ENCODE peak calls at places on chromosome 21, in six cellular contexts. W, M, K, H, R and S are unnamed samples.

GRCh38 chr21:14617836-14618235 is 71.7 kb upstream of the SAMSN1 start:
- DNase-seq in W (no peak), M (no peak), K (no peak), H (no peak), R (no peak), S (no peak)

GRCh38 chr21:35882791-35883240 is 177.5 kb downstream of the SETD4 start:
- DNase-seq in W (no peak), M (no peak), K (peak; percentile 48), H (no peak), R (no peak), S (no peak)

GRCh38 chr21:34885636-34886553 is 163.2 kb downstream of the RUNX1 start:
- DNase-seq in W (peak; percentile 38), M (no peak), K (peak; percentile 55), H (peak; percentile 55), R (no peak), S (peak; percentile 14)

GRCh38 chr21:42575111-42575510 is 61.5 kb downstream of the SLC37A1 start:
- DNase-seq in W (no peak), M (no peak), K (no peak), H (no peak), R (no peak), S (no peak)

GRCh38 chr21:31235671-31236450 is 108.2 kb downstream of the TIAM1 start:
- DNase-seq in W (no peak), M (no peak), K (no peak), H (no peak), R (no peak), S (no peak)

GRCh38 chr21:35019631-35020032 is 29.5 kb downstream of the RUNX1 start:
- DNase-seq in W (no peak), M (no peak), K (peak; percentile 94), H (no peak), R (no peak), S (no peak)

GRCh38 chr21:14979264-14979663 is 85.5 kb downstream of the NRIP1 start:
- DNase-seq in W (no peak), M (no peak), K (peak; percentile 28), H (no peak), R (no peak), S (no peak)

GRCh38 chr21:35020446-35020845 is 28.7 kb downstream of the RUNX1 start:
- DNase-seq in W (no peak), M (no peak), K (no peak), H (no peak), R (no peak), S (no peak)

GRCh38 chr21:32336711-32337110 is 38.1 kb downstream of the MRAP start:
- DNase-seq in W (no peak), M (no peak), K (no peak), H (no peak), R (no peak), S (no peak)

GRCh38 chr21:32516729-32517649 is 68.3 kb downstream of the TCP10L start:
- DNase-seq in W (peak; percentile 33), M (no peak), K (no peak), H (no peak), R (no peak), S (no peak)

GRCh38 chr21:41481191-41481590 is 26.8 kb downstream of the TMPRSS2 start:
- DNase-seq in W (no peak), M (no peak), K (no peak), H (no peak), R (no peak), S (no peak)

GRCh38 chr21:35005825-35006224 is 43.3 kb downstream of the RUNX1 start:
- DNase-seq in W (no peak), M (no peak), K (no peak), H (no peak), R (no peak), S (no peak)

GRCh38 chr21:46205766-46206162 is 21.5 kb upstream of the SPATC1L start:
- DNase-seq in W (no peak), M (no peak), K (no peak), H (no peak), R (no peak), S (no peak)

GRCh38 chr21:41506526-41507520 is 1.1 kb downstream of the TMPRSS2 start:
- DNase-seq in W (no peak), M (no peak), K (no peak), H (peak; percentile 77), R (no peak), S (no peak)

GRCh38 chr21:29382029-29382654 is 83.4 kb downstream of the BACH1 start:
- DNase-seq in W (no peak), M (no peak), K (peak; percentile 10), H (no peak), R (no peak), S (no peak)

GRCh38 chr21:14119038-14119437 is 91.7 kb downstream of the LIPI start:
- DNase-seq in W (peak; percentile 40), M (no peak), K (no peak), H (no peak), R (no peak), S (no peak)

GRCh38 chr21:42414066-42414465 is 10.4 kb downstream of the UBASH3A start:
- DNase-seq in W (no peak), M (no peak), K (no peak), H (no peak), R (no peak), S (no peak)

GRCh38 chr21:35079181-35079580 is 30.1 kb upstream of the RUNX1 start:
- DNase-seq in W (no peak), M (no peak), K (no peak), H (no peak), R (no peak), S (no peak)

GRCh38 chr21:46509760-46510159 is 51.1 kb downstream of the DIP2A start:
- DNase-seq in W (no peak), M (no peak), K (peak; percentile 87), H (no peak), R (no peak), S (no peak)

GRCh38 chr21:19557046-19557445 is 1153.5 kb upstream of the TMPRSS15 start:
- DNase-seq in W (no peak), M (no peak), K (no peak), H (no peak), R (no peak), S (no peak)

GRCh38 chr21:30718239-30718909 is at the start of gene KRTAP21-3:
- DNase-seq in W (no peak), M (no peak), K (no peak), H (no peak), R (no peak), S (no peak)

GRCh38 chr21:24594082-24594481 is 1013.2 kb downstream of the MRPL39 start:
- DNase-seq in W (peak; percentile 3), M (no peak), K (no peak), H (no peak), R (no peak), S (no peak)

GRCh38 chr21:33940164-33940563 is 24.6 kb upstream of the ATP5PO start:
- DNase-seq in W (no peak), M (no peak), K (no peak), H (peak; percentile 3), R (no peak), S (no peak)

GRCh38 chr21:32532636-32533035 is 52.7 kb downstream of the TCP10L start:
- DNase-seq in W (no peak), M (no peak), K (no peak), H (no peak), R (no peak), S (no peak)

GRCh38 chr21:42258150-42258884 is 39.4 kb downstream of the ABCG1 start:
- DNase-seq in W (peak; percentile 72), M (no peak), K (peak; percentile 34), H (peak; percentile 92), R (peak; percentile 83), S (peak; percentile 70)

GRCh38 chr21:45997205-45997494 is 15.6 kb downstream of the COL6A1 start:
- DNase-seq in W (no peak), M (no peak), K (no peak), H (no peak), R (no peak), S (no peak)

GRCh38 chr21:36200089-36200561 is 43.5 kb downstream of the DOP1B start:
- DNase-seq in W (no peak), M (no peak), K (no peak), H (no peak), R (no peak), S (peak; percentile 60)

GRCh38 chr21:29125199-29125598 is 5.2 kb upstream of the MAP3K7CL start:
- DNase-seq in W (no peak), M (peak; percentile 71), K (no peak), H (no peak), R (no peak), S (no peak)

GRCh38 chr21:46066843-46067331 is 31.0 kb upstream of the COL6A2 start:
- DNase-seq in W (no peak), M (no peak), K (no peak), H (no peak), R (no peak), S (no peak)

GRCh38 chr21:27802816-27803475 is 836.1 kb upstream of the ADAMTS5 start:
- DNase-seq in W (peak; percentile 32), M (no peak), K (no peak), H (peak; percentile 66), R (peak; percentile 27), S (peak; percentile 59)

GRCh38 chr21:35045539-35046222 is 3.4 kb downstream of the RUNX1 start:
- DNase-seq in W (no peak), M (no peak), K (no peak), H (no peak), R (no peak), S (no peak)

GRCh38 chr21:24658016-24658415 is 949.3 kb downstream of the MRPL39 start:
- DNase-seq in W (no peak), M (no peak), K (no peak), H (no peak), R (no peak), S (no peak)

GRCh38 chr21:41763398-41763931 is 3.4 kb downstream of the RIPK4 start:
- DNase-seq in W (no peak), M (no peak), K (no peak), H (no peak), R (no peak), S (no peak)

GRCh38 chr21:26795866-26796329 is 49.3 kb downstream of the ADAMTS1 start:
- DNase-seq in W (no peak), M (no peak), K (no peak), H (no peak), R (peak; percentile 12), S (no peak)
- TF ChIP-seq GABPA in W (no peak), M (no peak), K (no peak), H (no peak), R (no peak), S (no peak)

GRCh38 chr21:43619856-43620255 is 39.4 kb downstream of the HSF2BP start:
- DNase-seq in W (no peak), M (no peak), K (no peak), H (no peak), R (no peak), S (no peak)
- TF ChIP-seq CTCF in W (peak; percentile 20), M (no peak), K (peak; percentile 47), H (peak; percentile 19), R (peak; percentile 28), S (no peak)

GRCh38 chr21:44742418-44743153 is 31.2 kb upstream of the TSPEAR start:
- DNase-seq in W (peak; percentile 41), M (no peak), K (peak; percentile 30), H (no peak), R (no peak), S (no peak)
- TF ChIP-seq GABPA in W (no peak), M (no peak), K (no peak), H (no peak), R (no peak), S (no peak)

DNA sequence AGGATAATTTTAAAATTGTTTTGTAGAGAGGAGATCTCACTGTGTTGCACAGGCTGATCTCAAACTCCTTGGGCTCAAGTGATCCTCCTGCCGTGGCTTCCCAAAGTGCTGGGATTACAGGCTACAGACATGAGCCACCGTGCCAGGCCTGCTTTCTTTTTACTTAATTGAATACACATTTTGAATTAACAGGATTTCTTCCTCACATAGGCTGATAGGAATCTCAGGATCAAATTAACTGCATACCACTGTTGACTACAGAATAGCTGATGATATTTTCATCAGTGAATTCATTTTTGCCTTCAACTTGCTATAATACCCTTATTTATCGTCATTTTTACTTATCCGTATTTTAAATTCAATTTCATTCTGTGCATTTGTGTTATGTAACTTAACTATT is 2010.6 kb downstream of the NCAM2 start:
- DNase-seq in W (no peak), M (no peak), K (no peak), H (no peak), R (peak; percentile 31), S (no peak)
- TF ChIP-seq CTCF in W (no peak), M (no peak), K (no peak), H (no peak), R (no peak), S (no peak)